ENCODE peak calls at places on chromosomes 5 and 9, in six cellular contexts. E, S, A, I, Q and O are unnamed samples.
A peak's percentile ranks its signal among the peaks of the same experiment; 100 is the strongest.

GRCh38 chr9:131597246-131597645 is 51.9 kb downstream of the PRRT1B start:
- DNase-seq in S (no peak), Q (no peak), A (no peak), I (no peak), E (no peak), O (no peak)

GRCh38 chr9:133188006-133188842 is 20.8 kb downstream of the OBP2B start:
- DNase-seq in S (peak; percentile 58), I (peak; percentile 7), E (no peak), A (peak; percentile 63), Q (peak; percentile 40), O (no peak)

GRCh38 chr9:122346478-122347347 is 24.1 kb upstream of the PTGS1 start:
- DNase-seq in A (peak; percentile 15), I (no peak), E (no peak), Q (peak; percentile 79), S (peak; percentile 16), O (no peak)

GRCh38 chr9:68763104-68763503 is 58.1 kb downstream of the PIP5K1B start:
- DNase-seq in I (no peak), A (no peak), E (no peak), Q (no peak), S (no peak), O (no peak)

GRCh38 chr5:111680737-111681413 is 76.1 kb downstream of the NREP start:
- DNase-seq in Q (peak; percentile 88), A (peak; percentile 82), I (no peak), E (no peak), S (peak; percentile 49), O (no peak)

GRCh38 chr5:139137703-139138102 is 60.5 kb downstream of the SIL1 start:
- DNase-seq in I (peak; percentile 57), Q (no peak), S (no peak), E (peak; percentile 83), A (peak; percentile 44), O (no peak)

GRCh38 chr5:43227655-43228054 is 35.6 kb downstream of the NIM1K start:
- DNase-seq in S (peak; percentile 60), I (no peak), A (no peak), E (no peak), Q (no peak), O (no peak)

GRCh38 chr5:154276236-154276792 is 85.8 kb downstream of the GALNT10 start:
- DNase-seq in A (no peak), S (no peak), E (no peak), I (no peak), Q (no peak), O (no peak)

GRCh38 chr9:37415011-37415719 is 7.3 kb upstream of the GRHPR start:
- DNase-seq in S (peak; percentile 80), I (peak; percentile 74), E (peak; percentile 29), Q (peak; percentile 83), A (peak; percentile 60), O (peak; percentile 90)